ENCODE peak calls at places on chromosomes 2 and 18, in ten cellular contexts. One of them, this sample, is unnamed.

GRCh38 chr2:150409196-150409595 is 78.3 kb downstream of the RND3 start:
- DNase-seq in neural progenitor cell: no peak
- DNase-seq in A549: no peak
- DNase-seq in upper lobe of left lung: no peak
- DNase-seq in thoracic aorta: no peak
- DNase-seq in left ventricle myocardium inferior: no peak
- DNase-seq in DND-41: no peak
- DNase-seq in sigmoid colon: no peak
- DNase-seq in heart left ventricle: no peak
- DNase-seq in heart right ventricle: no peak
- DNase-seq in this sample: no peak

GRCh38 chr2:105926960-105927678 is 182.4 kb downstream of the NCK2 start:
- DNase-seq in neural progenitor cell: no peak
- DNase-seq in A549: no peak
- DNase-seq in upper lobe of left lung: no peak
- DNase-seq in thoracic aorta: no peak
- DNase-seq in left ventricle myocardium inferior: no peak
- DNase-seq in DND-41: peak
- DNase-seq in sigmoid colon: no peak
- DNase-seq in heart left ventricle: no peak
- DNase-seq in heart right ventricle: peak
- DNase-seq in this sample: peak

GRCh38 chr2:240452471-240453256 is 17.2 kb downstream of the GPC1 start:
- DNase-seq in neural progenitor cell: peak
- DNase-seq in A549: peak
- DNase-seq in upper lobe of left lung: peak
- DNase-seq in thoracic aorta: no peak
- DNase-seq in left ventricle myocardium inferior: peak
- DNase-seq in DND-41: no peak
- DNase-seq in sigmoid colon: peak
- DNase-seq in heart left ventricle: peak
- DNase-seq in heart right ventricle: no peak
- DNase-seq in this sample: peak

GRCh38 chr2:109098251-109098920 is 30.6 kb upstream of the SH3RF3 start:
- DNase-seq in neural progenitor cell: peak
- DNase-seq in A549: no peak
- DNase-seq in upper lobe of left lung: no peak
- DNase-seq in thoracic aorta: no peak
- DNase-seq in left ventricle myocardium inferior: no peak
- DNase-seq in DND-41: no peak
- DNase-seq in sigmoid colon: no peak
- DNase-seq in heart left ventricle: no peak
- DNase-seq in heart right ventricle: no peak
- DNase-seq in this sample: no peak

GRCh38 chr2:238465487-238466241 is 38.9 kb downstream of the ASB1 start:
- DNase-seq in neural progenitor cell: no peak
- DNase-seq in A549: no peak
- DNase-seq in upper lobe of left lung: no peak
- DNase-seq in thoracic aorta: no peak
- DNase-seq in left ventricle myocardium inferior: no peak
- DNase-seq in DND-41: no peak
- DNase-seq in sigmoid colon: no peak
- DNase-seq in heart left ventricle: no peak
- DNase-seq in heart right ventricle: no peak
- DNase-seq in this sample: no peak

GRCh38 chr2:98730053-98730850 is 680 bp downstream of the MGAT4A start:
- DNase-seq in neural progenitor cell: peak
- DNase-seq in A549: no peak
- DNase-seq in upper lobe of left lung: no peak
- DNase-seq in thoracic aorta: no peak
- DNase-seq in left ventricle myocardium inferior: peak
- DNase-seq in DND-41: peak
- DNase-seq in sigmoid colon: peak
- DNase-seq in heart left ventricle: peak
- DNase-seq in heart right ventricle: peak
- DNase-seq in this sample: peak

GRCh38 chr2:158544998-158545397 is 88.2 kb downstream of the PKP4 start:
- DNase-seq in neural progenitor cell: peak
- DNase-seq in A549: no peak
- DNase-seq in upper lobe of left lung: no peak
- DNase-seq in thoracic aorta: no peak
- DNase-seq in left ventricle myocardium inferior: no peak
- DNase-seq in DND-41: no peak
- DNase-seq in sigmoid colon: no peak
- DNase-seq in heart left ventricle: no peak
- DNase-seq in heart right ventricle: no peak
- DNase-seq in this sample: no peak

GRCh38 chr18:1092228-1092627 is 187.6 kb downstream of the ADCYAP1 start:
- DNase-seq in neural progenitor cell: peak
- DNase-seq in A549: no peak
- DNase-seq in upper lobe of left lung: no peak
- DNase-seq in thoracic aorta: no peak
- DNase-seq in left ventricle myocardium inferior: no peak
- DNase-seq in DND-41: no peak
- DNase-seq in sigmoid colon: no peak
- DNase-seq in heart left ventricle: no peak
- DNase-seq in heart right ventricle: no peak
- DNase-seq in this sample: peak

DNA sequence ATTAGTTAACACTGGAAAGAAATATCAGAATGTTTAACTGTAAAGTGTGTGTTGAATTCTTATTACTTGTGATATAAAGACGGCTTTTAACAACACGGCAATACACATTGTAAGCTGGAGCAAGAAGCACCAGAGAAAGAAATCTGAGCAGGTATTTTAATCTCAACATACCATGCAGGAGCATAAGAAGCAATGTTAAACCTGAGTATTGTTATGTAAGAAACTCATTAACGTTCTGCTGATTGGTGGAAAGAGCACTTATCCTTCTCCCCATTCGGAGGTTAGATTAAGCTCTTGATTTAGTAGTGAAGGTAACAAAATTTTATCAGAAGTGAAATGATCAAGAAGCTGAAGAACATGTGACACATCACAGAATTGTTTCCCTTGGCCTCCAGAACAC is 107.4 kb downstream of the EPC2 start:
- DNase-seq in neural progenitor cell: no peak
- DNase-seq in A549: no peak
- DNase-seq in upper lobe of left lung: no peak
- DNase-seq in thoracic aorta: no peak
- DNase-seq in left ventricle myocardium inferior: no peak
- DNase-seq in DND-41: no peak
- DNase-seq in sigmoid colon: no peak
- DNase-seq in heart left ventricle: no peak
- DNase-seq in heart right ventricle: no peak
- DNase-seq in this sample: no peak
- H3K27ac ChIP-seq in neural progenitor cell: no peak
- H3K27ac ChIP-seq in A549: no peak
- H3K27ac ChIP-seq in upper lobe of left lung: no peak
- H3K27ac ChIP-seq in thoracic aorta: no peak
- H3K27ac ChIP-seq in left ventricle myocardium inferior: no peak
- H3K27ac ChIP-seq in DND-41: no peak
- H3K27ac ChIP-seq in sigmoid colon: no peak
- H3K27ac ChIP-seq in heart left ventricle: no peak
- H3K27ac ChIP-seq in heart right ventricle: no peak
- H3K27ac ChIP-seq in this sample: no peak

DNA sequence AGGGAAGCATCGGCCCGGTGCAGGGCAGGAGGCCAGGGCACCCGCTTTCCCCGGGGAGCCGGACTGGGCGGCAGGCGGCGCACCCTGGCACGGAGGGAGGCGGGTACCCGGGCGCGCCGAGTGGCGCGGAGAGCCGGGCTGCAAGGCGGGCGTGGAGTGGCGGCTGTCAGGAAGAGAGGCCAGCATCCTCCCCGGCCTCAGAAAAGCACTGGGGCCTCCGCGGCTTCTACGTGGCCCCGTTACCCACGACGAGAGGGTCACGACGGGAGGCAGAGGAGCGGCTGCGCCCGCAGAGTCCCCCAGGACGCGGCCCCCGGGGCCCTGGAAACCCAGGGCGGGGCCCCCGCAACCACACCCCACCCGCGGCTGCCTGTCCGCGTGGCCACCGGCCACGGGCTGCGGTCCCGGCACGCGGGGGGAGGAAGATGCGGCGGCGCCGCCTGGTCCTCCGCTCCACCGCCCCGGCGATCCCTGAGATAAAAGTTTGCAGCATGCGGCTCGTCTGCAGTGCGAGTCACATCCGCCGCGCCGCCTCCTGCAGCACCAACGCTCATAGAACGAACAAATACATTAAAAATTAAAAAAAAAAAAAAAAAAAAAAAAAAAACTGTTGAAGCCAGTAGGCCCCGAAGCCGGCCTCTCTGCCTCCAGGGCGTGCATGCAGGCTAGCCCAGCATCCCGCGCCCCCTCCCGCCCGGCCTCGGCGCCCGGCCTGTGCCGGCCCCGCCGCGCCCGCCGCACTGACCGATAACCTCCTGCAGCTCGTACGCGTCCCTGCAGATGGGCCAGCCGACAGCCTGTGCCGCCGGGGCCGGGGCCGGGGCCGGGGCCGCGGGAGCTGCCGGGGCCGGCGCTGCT is 683 bp downstream of the STK39 start:
- DNase-seq in neural progenitor cell: peak
- DNase-seq in A549: peak
- DNase-seq in upper lobe of left lung: peak
- DNase-seq in thoracic aorta: peak
- DNase-seq in left ventricle myocardium inferior: peak
- DNase-seq in DND-41: peak
- DNase-seq in sigmoid colon: peak
- DNase-seq in heart left ventricle: peak
- DNase-seq in heart right ventricle: peak
- DNase-seq in this sample: peak
- TF ChIP-seq CTCF in neural progenitor cell: peak
- TF ChIP-seq CTCF in A549: peak
- TF ChIP-seq CTCF in upper lobe of left lung: peak
- TF ChIP-seq CTCF in thoracic aorta: peak
- TF ChIP-seq CTCF in left ventricle myocardium inferior: peak
- TF ChIP-seq CTCF in DND-41: peak
- TF ChIP-seq CTCF in sigmoid colon: no peak
- TF ChIP-seq CTCF in heart left ventricle: peak
- TF ChIP-seq CTCF in heart right ventricle: peak
- TF ChIP-seq CTCF in this sample: peak

GRCh38 chr2:204535356-204535755 is 9.9 kb upstream of the PARD3B start:
- DNase-seq in neural progenitor cell: no peak
- DNase-seq in A549: no peak
- DNase-seq in upper lobe of left lung: no peak
- DNase-seq in thoracic aorta: no peak
- DNase-seq in left ventricle myocardium inferior: no peak
- DNase-seq in DND-41: no peak
- DNase-seq in sigmoid colon: no peak
- DNase-seq in heart left ventricle: no peak
- DNase-seq in heart right ventricle: no peak
- DNase-seq in this sample: no peak

GRCh38 chr2:204541637-204542036 is 3.6 kb upstream of the PARD3B start:
- DNase-seq in neural progenitor cell: no peak
- DNase-seq in A549: no peak
- DNase-seq in upper lobe of left lung: no peak
- DNase-seq in thoracic aorta: no peak
- DNase-seq in left ventricle myocardium inferior: no peak
- DNase-seq in DND-41: no peak
- DNase-seq in sigmoid colon: no peak
- DNase-seq in heart left ventricle: no peak
- DNase-seq in heart right ventricle: no peak
- DNase-seq in this sample: no peak

GRCh38 chr2:204539010-204539385 is 6.3 kb upstream of the PARD3B start:
- DNase-seq in neural progenitor cell: no peak
- DNase-seq in A549: no peak
- DNase-seq in upper lobe of left lung: no peak
- DNase-seq in thoracic aorta: no peak
- DNase-seq in left ventricle myocardium inferior: no peak
- DNase-seq in DND-41: no peak
- DNase-seq in sigmoid colon: no peak
- DNase-seq in heart left ventricle: no peak
- DNase-seq in heart right ventricle: no peak
- DNase-seq in this sample: no peak

GRCh38 chr2:204535764-204536163 is 9.5 kb upstream of the PARD3B start:
- DNase-seq in neural progenitor cell: no peak
- DNase-seq in A549: no peak
- DNase-seq in upper lobe of left lung: no peak
- DNase-seq in thoracic aorta: no peak
- DNase-seq in left ventricle myocardium inferior: no peak
- DNase-seq in DND-41: no peak
- DNase-seq in sigmoid colon: no peak
- DNase-seq in heart left ventricle: no peak
- DNase-seq in heart right ventricle: no peak
- DNase-seq in this sample: no peak

DNA sequence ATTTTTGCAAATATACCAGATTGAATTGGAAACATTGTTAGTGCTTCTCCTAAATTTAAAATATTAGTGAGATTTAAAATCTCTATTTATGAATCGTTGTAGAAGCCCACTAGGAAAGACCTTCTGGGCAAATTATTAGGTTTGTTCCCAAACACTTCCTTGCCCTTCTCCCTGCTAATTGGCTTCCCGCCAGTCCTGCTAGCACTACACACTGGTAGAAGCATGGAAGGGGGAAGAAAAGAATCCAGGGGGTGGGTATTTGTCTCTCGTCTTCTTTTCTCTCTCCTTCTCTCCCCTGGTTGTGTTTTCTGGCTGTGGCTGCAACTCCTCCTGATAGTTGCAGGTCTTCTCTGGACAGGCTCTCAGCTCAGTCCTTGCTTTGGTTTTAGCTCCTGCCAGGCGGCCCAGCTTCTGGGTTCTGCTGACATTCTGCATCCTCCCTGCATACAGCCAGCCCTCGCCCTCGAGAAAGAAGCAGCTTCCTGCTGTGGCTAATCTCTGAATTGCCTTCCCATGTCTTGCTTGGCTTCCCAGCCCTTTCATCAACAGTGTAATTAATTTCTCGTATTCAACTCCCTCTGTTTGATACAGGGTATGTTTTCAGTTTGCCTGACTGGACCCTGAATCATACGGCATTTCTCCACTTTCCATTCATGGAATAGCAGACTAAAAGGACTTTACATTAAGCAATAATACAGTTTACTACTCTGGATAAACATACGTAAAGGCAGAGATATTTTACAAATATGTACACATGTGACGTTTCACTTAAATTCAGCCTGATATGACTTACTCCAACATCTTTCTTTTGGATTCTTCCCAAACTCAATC is 6.9 kb upstream of the PARD3B start:
- DNase-seq in neural progenitor cell: peak
- DNase-seq in A549: no peak
- DNase-seq in upper lobe of left lung: no peak
- DNase-seq in thoracic aorta: no peak
- DNase-seq in left ventricle myocardium inferior: no peak
- DNase-seq in DND-41: no peak
- DNase-seq in sigmoid colon: peak
- DNase-seq in heart left ventricle: peak
- DNase-seq in heart right ventricle: no peak
- DNase-seq in this sample: no peak
- H3K4me3 ChIP-seq in neural progenitor cell: peak
- H3K4me3 ChIP-seq in A549: no peak
- H3K4me3 ChIP-seq in upper lobe of left lung: no peak
- H3K4me3 ChIP-seq in thoracic aorta: no peak
- H3K4me3 ChIP-seq in left ventricle myocardium inferior: no peak
- H3K4me3 ChIP-seq in DND-41: no peak
- H3K4me3 ChIP-seq in sigmoid colon: no peak
- H3K4me3 ChIP-seq in heart left ventricle: no peak
- H3K4me3 ChIP-seq in heart right ventricle: no peak
- H3K4me3 ChIP-seq in this sample: no peak

GRCh38 chr2:47236503-47237215 is 81.6 kb upstream of the STPG4 start:
- DNase-seq in neural progenitor cell: peak
- DNase-seq in A549: no peak
- DNase-seq in upper lobe of left lung: no peak
- DNase-seq in thoracic aorta: no peak
- DNase-seq in left ventricle myocardium inferior: no peak
- DNase-seq in DND-41: no peak
- DNase-seq in sigmoid colon: no peak
- DNase-seq in heart left ventricle: no peak
- DNase-seq in heart right ventricle: no peak
- DNase-seq in this sample: no peak

GRCh38 chr2:47241715-47242114 is 86.6 kb upstream of the STPG4 start:
- DNase-seq in neural progenitor cell: no peak
- DNase-seq in A549: no peak
- DNase-seq in upper lobe of left lung: no peak
- DNase-seq in thoracic aorta: no peak
- DNase-seq in left ventricle myocardium inferior: no peak
- DNase-seq in DND-41: no peak
- DNase-seq in sigmoid colon: no peak
- DNase-seq in heart left ventricle: no peak
- DNase-seq in heart right ventricle: no peak
- DNase-seq in this sample: no peak

GRCh38 chr2:47237375-47238357 is 82.6 kb upstream of the STPG4 start:
- DNase-seq in neural progenitor cell: no peak
- DNase-seq in A549: no peak
- DNase-seq in upper lobe of left lung: no peak
- DNase-seq in thoracic aorta: peak
- DNase-seq in left ventricle myocardium inferior: peak
- DNase-seq in DND-41: no peak
- DNase-seq in sigmoid colon: no peak
- DNase-seq in heart left ventricle: peak
- DNase-seq in heart right ventricle: peak
- DNase-seq in this sample: no peak

GRCh38 chr2:47235127-47235526 is 80.0 kb upstream of the STPG4 start:
- DNase-seq in neural progenitor cell: no peak
- DNase-seq in A549: no peak
- DNase-seq in upper lobe of left lung: no peak
- DNase-seq in thoracic aorta: no peak
- DNase-seq in left ventricle myocardium inferior: no peak
- DNase-seq in DND-41: no peak
- DNase-seq in sigmoid colon: no peak
- DNase-seq in heart left ventricle: no peak
- DNase-seq in heart right ventricle: no peak
- DNase-seq in this sample: no peak

DNA sequence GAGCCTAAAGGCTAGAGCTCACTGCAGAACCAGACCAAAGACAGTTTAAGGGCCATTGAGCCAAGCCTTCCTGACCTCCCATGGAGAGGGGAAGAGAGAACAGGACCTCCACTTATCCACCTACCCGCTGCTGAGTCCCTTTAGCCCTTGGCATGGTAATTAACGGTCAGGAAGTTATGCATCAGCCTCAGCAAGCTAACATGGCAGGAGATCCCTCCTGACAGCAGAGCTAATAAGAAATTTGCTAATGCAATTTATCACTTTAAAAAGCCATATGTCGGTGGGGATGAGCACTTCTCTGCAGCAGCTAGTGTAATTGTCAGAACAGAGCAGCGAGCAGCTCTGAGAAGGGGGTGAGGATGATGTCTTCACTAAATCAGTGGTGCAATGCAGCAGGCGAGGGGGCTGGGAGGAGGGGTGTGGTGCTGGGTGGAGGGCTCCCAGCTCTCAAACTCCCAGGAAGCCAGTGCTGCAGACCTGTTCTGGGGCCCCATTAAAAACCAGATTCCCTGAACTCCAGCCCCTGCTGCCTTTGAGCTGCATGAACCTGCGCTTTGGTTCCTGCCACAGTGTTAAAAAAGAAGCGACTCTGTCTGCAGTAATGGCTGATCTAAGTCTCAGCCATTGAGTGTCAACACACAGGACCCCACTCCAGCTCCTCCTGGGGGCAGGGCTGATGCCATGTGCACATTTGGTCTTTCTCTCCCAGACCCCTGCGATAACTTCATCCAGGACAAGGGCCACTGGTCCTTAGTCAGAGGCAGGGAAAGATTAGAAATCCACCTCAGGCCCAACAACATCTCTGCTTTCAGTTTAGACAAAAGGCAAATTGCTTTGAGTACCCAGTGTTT is 84.2 kb upstream of the STPG4 start:
- DNase-seq in neural progenitor cell: no peak
- DNase-seq in A549: no peak
- DNase-seq in upper lobe of left lung: no peak
- DNase-seq in thoracic aorta: no peak
- DNase-seq in left ventricle myocardium inferior: no peak
- DNase-seq in DND-41: no peak
- DNase-seq in sigmoid colon: no peak
- DNase-seq in heart left ventricle: no peak
- DNase-seq in heart right ventricle: no peak
- DNase-seq in this sample: no peak
- H3K27ac ChIP-seq in neural progenitor cell: no peak
- H3K27ac ChIP-seq in A549: no peak
- H3K27ac ChIP-seq in upper lobe of left lung: no peak
- H3K27ac ChIP-seq in thoracic aorta: no peak
- H3K27ac ChIP-seq in left ventricle myocardium inferior: no peak
- H3K27ac ChIP-seq in DND-41: no peak
- H3K27ac ChIP-seq in sigmoid colon: no peak
- H3K27ac ChIP-seq in heart left ventricle: no peak
- H3K27ac ChIP-seq in heart right ventricle: no peak
- H3K27ac ChIP-seq in this sample: no peak

This sample was measured in MM.1S.